ENCODE peak calls at places on chromosomes 1 and 21, in eight cellular contexts. N is HepG2, L is H1, M is Panc1, F is endothelial cell of umbilical vein, D is stomach, J is upper lobe of left lung, K is GM12878. R is an unnamed sample.

GRCh38 chr1:8027748-8028631 is 1.9 kb upstream of the ERRFI1 start:
- DNase-seq in D (no peak), J (no peak), F (peak; percentile 85), K (no peak), L (no peak), N (peak; percentile 76), M (no peak), R (no peak)

GRCh38 chr1:67561704-67562113 is 123.3 kb upstream of the GADD45A start:
- DNase-seq in D (peak; percentile 99), M (peak; percentile 71), N (peak; percentile 74), J (peak; percentile 95), L (peak; percentile 98), F (peak; percentile 92), K (peak; percentile 24), R (peak; percentile 97)

GRCh38 chr1:78101514-78101913 is 55.7 kb downstream of the GIPC2 start:
- DNase-seq in J (peak; percentile 62), D (peak; percentile 72), F (peak; percentile 99), K (no peak), M (no peak), N (peak; percentile 8), L (no peak), R (peak; percentile 35)

GRCh38 chr1:62782197-62782886 is 1.6 kb upstream of the ATG4C start:
- DNase-seq in N (no peak), F (no peak), L (no peak), D (no peak), K (no peak), M (no peak), J (no peak), R (no peak)

GRCh38 chr1:201355471-201355870 is 22.0 kb downstream of the TNNT2 start:
- DNase-seq in K (no peak), F (no peak), N (no peak), D (no peak), J (no peak), M (no peak), L (no peak), R (no peak)

GRCh38 chr1:186655877-186656276 is 24.3 kb downstream of the PTGS2 start:
- DNase-seq in N (no peak), F (peak; percentile 64), D (no peak), K (no peak), M (no peak), J (no peak), L (no peak), R (no peak)

GRCh38 chr1:22600817-22601605 is 35.4 kb upstream of the C1QA start:
- DNase-seq in F (no peak), K (no peak), N (no peak), M (no peak), J (no peak), D (no peak), L (no peak), R (no peak)

GRCh38 chr1:64955093-64956066 is 11.0 kb downstream of the JAK1 start:
- DNase-seq in N (peak; percentile 25), L (no peak), F (no peak), D (peak; percentile 40), M (no peak), K (no peak), J (peak; percentile 90), R (peak; percentile 46)

GRCh38 chr1:17010601-17011438 is 908 bp downstream of the ATP13A2 start:
- DNase-seq in D (peak; percentile 63), F (peak; percentile 58), N (no peak), L (no peak), J (peak; percentile 49), M (no peak), K (no peak), R (peak; percentile 66)

GRCh38 chr1:206674236-206674635 is 10.5 kb upstream of the MAPKAPK2 start:
- DNase-seq in J (no peak), F (no peak), D (no peak), K (no peak), L (no peak), N (no peak), M (no peak), R (no peak)

GRCh38 chr1:30611741-30612309 is 111.6 kb downstream of the MATN1 start:
- DNase-seq in M (no peak), N (no peak), D (no peak), F (no peak), L (peak; percentile 23), K (no peak), J (no peak), R (no peak)

GRCh38 chr1:48688102-48688760 is 88.5 kb downstream of the BEND5 start:
- DNase-seq in J (no peak), K (no peak), D (no peak), F (no peak), M (no peak), N (no peak), L (no peak), R (no peak)

GRCh38 chr21:35414511-35415139 is 365.5 kb upstream of the RUNX1 start:
- DNase-seq in K (no peak), M (no peak), J (no peak), D (no peak), N (no peak), L (no peak), F (no peak), R (no peak)

GRCh38 chr1:241413386-241413785 is 56.4 kb upstream of the RGS7 start:
- DNase-seq in F (peak; percentile 13), L (no peak), M (peak; percentile 74), J (no peak), K (no peak), D (no peak), N (no peak), R (no peak)

GRCh38 chr1:54294846-54295245 is 94.9 kb downstream of the MRPL37 start:
- DNase-seq in N (no peak), J (no peak), D (no peak), M (no peak), L (no peak), K (no peak), F (no peak), R (no peak)

GRCh38 chr1:111882537-111882936 is 106.9 kb downstream of the KCND3 start:
- DNase-seq in N (no peak), L (no peak), J (no peak), D (no peak), F (no peak), K (no peak), M (no peak), R (no peak)

GRCh38 chr1:39692152-39693064 is 1.2 kb upstream of the HPCAL4 start:
- DNase-seq in L (peak; percentile 82), K (no peak), F (no peak), J (peak; percentile 56), N (no peak), D (peak; percentile 51), M (no peak), R (peak; percentile 15)

GRCh38 chr1:154736840-154737239 is 128.9 kb upstream of the ADAR start:
- DNase-seq in M (no peak), F (no peak), D (no peak), K (no peak), L (no peak), N (no peak), J (no peak), R (no peak)

GRCh38 chr1:153404768-153405167 is 11.6 kb upstream of the S100A7A start:
- DNase-seq in N (peak; percentile 11), M (peak; percentile 8), D (peak; percentile 49), L (peak; percentile 86), J (peak; percentile 80), F (no peak), K (no peak), R (peak; percentile 33)

GRCh38 chr1:85494957-85495266 is 30.0 kb upstream of the DDAH1 start:
- DNase-seq in D (no peak), N (peak; percentile 11), M (no peak), F (no peak), L (no peak), K (no peak), J (peak; percentile 39), R (no peak)

GRCh38 chr21:26846036-26846931 is 1.1 kb upstream of the ADAMTS1 start:
- DNase-seq in N (no peak), L (peak; percentile 76), D (peak; percentile 56), J (peak; percentile 71), K (no peak), F (peak; percentile 59), M (no peak), R (peak; percentile 63)

DNA sequence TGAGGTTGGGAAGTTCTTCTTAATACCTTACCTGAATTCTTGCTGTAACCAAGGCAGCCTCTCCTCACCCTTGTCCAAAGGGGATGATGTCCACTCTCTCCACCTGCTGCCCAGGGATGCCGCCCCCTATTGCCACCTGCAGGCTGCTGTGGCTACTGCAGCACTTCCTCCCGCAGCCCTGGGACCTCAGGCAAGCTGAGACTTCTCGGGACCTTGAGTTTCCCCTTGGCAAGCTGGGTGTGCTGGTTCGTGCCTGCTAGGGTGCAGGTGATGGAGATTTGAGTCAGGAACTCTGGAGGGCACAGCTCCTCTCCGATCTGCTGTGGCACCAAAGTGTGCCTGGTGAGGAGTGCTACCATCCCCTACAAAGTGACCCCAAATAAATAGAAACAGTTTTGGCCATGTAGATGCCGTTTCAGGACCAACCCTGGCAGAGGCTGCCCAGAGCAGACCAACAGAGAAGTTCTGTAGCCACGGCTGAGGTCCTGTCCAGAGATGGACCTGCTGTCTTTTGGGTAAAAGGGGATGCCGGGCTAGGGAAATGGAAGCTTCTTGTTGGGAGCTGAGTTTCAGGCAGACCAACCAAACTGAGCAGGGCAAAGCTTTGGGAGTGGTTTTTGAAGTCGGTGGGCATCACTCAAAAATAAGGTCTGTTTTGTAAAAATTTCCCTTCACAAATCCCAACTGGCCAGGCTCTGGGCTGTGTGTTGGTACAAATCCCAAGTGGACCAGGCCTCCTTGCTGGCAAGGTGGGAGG is 31.7 kb downstream of the RUNX3 start:
- DNase-seq in N (no peak), F (peak; percentile 46), L (peak; percentile 89), D (peak; percentile 65), J (peak; percentile 68), M (peak; percentile 25), K (no peak), R (peak; percentile 77)
- TF ChIP-seq POLR2AphosphoS5 in N (no peak), F (no peak), L (no peak), D (no peak), J (no peak), M (no peak), K (peak; percentile 46), R (no peak)

DNA sequence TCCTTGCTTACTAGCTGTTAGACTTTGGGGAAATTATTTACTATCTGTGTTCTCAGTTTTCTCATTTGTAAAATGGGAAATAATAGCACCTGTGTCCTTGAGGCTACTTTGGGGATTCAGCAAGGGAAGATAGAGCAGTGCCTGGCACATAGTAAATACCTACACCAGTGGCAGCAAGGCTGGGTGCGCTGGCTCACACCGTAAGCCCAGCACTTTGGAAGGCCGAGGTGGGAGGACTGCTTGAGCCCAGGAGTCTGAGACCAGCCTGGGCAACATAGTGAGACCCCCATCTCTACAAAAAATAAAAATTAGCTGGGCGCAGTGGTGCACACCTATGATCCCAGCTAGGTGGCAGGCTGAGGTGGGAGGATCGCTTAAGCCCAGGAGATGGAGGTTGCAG is 8.6 kb upstream of the CENPS start:
- DNase-seq in F (no peak), K (no peak), L (no peak), N (no peak), J (no peak), M (no peak), D (no peak), R (no peak)
- H3K4me1 ChIP-seq in F (no peaks in the 10 kb centered on the region), K (no peaks in the 10 kb centered on the region), L (no peaks in the 10 kb centered on the region), N (peaks cover 10% of the 10 kb centered on the region), J (no peaks in the 10 kb centered on the region), M (no peaks in the 10 kb centered on the region), D (no peaks in the 10 kb centered on the region), R (no peaks in the 10 kb centered on the region)

GRCh38 chr1:209585672-209586071 is 2.2 kb downstream of the CAMK1G start:
- DNase-seq in M (no peak), L (peak; percentile 66), J (peak; percentile 32), K (no peak), F (no peak), D (peak; percentile 65), N (no peak), R (peak; percentile 45)
- TF ChIP-seq CTCF in M (no peak), L (no peak), J (no peak), K (no peak), F (no peak), D (no peak), N (no peak), R (no peak)

GRCh38 chr1:1073743-1074587 is at the start of gene RNF223:
- DNase-seq in L (no peak), M (no peak), K (no peak), D (peak; percentile 89), J (peak; percentile 77), F (no peak), N (no peak), R (peak; percentile 88)
- TF ChIP-seq POLR2AphosphoS5 in L (no peak), M (no peak), K (no peak), D (no peak), J (no peak), F (no peak), N (no peak), R (peak; percentile 94)